ENCODE peak calls at places on chromosome 20, in eight cellular contexts. One of them, this sample, is unnamed.

GRCh38 chr20:36573798-36574277 is 441 bp downstream of the TGIF2 start:
- DNase-seq in progenitor cell of endocrine pancreas: peak; percentile 38
- DNase-seq in GM03348: peak; percentile 58
- DNase-seq in HuH-7: peak; percentile 38
- DNase-seq in WERI-Rb-1: peak; percentile 40
- DNase-seq in aorta: peak; percentile 83
- DNase-seq in AG08396: peak; percentile 52
- DNase-seq in HEK293T: no peak
- DNase-seq in this sample: no peak

GRCh38 chr20:38141889-38142494 is 23.1 kb downstream of the TGM2 start:
- DNase-seq in HEK293T: no peak
- DNase-seq in aorta: peak; percentile 48
- DNase-seq in GM03348: no peak
- DNase-seq in progenitor cell of endocrine pancreas: no peak
- DNase-seq in WERI-Rb-1: no peak
- DNase-seq in AG08396: no peak
- DNase-seq in HuH-7: no peak
- DNase-seq in this sample: no peak

GRCh38 chr20:40511478-40511877 is 177.6 kb downstream of the MAFB start:
- DNase-seq in WERI-Rb-1: no peak
- DNase-seq in aorta: no peak
- DNase-seq in progenitor cell of endocrine pancreas: no peak
- DNase-seq in HEK293T: no peak
- DNase-seq in GM03348: peak; percentile 66
- DNase-seq in AG08396: no peak
- DNase-seq in HuH-7: no peak
- DNase-seq in this sample: no peak

GRCh38 chr20:61577065-61577464 is 325.0 kb downstream of the CDH4 start:
- DNase-seq in progenitor cell of endocrine pancreas: no peak
- DNase-seq in AG08396: no peak
- DNase-seq in GM03348: no peak
- DNase-seq in WERI-Rb-1: no peak
- DNase-seq in HuH-7: no peak
- DNase-seq in HEK293T: no peak
- DNase-seq in aorta: no peak
- DNase-seq in this sample: no peak

GRCh38 chr20:61614311-61615100 is 362.4 kb downstream of the CDH4 start:
- DNase-seq in WERI-Rb-1: no peak
- DNase-seq in AG08396: no peak
- DNase-seq in HuH-7: no peak
- DNase-seq in HEK293T: no peak
- DNase-seq in aorta: peak; percentile 11
- DNase-seq in GM03348: no peak
- DNase-seq in progenitor cell of endocrine pancreas: no peak
- DNase-seq in this sample: no peak

GRCh38 chr20:50652702-50653294 is 38.5 kb downstream of the RIPOR3 start:
- DNase-seq in HuH-7: no peak
- DNase-seq in AG08396: no peak
- DNase-seq in HEK293T: no peak
- DNase-seq in aorta: no peak
- DNase-seq in WERI-Rb-1: no peak
- DNase-seq in GM03348: no peak
- DNase-seq in progenitor cell of endocrine pancreas: no peak
- DNase-seq in this sample: no peak

GRCh38 chr20:444862-445426 is 17.4 kb downstream of the TBC1D20 start:
- DNase-seq in HuH-7: no peak
- DNase-seq in HEK293T: no peak
- DNase-seq in AG08396: no peak
- DNase-seq in WERI-Rb-1: no peak
- DNase-seq in GM03348: no peak
- DNase-seq in aorta: no peak
- DNase-seq in progenitor cell of endocrine pancreas: no peak
- DNase-seq in this sample: no peak

GRCh38 chr20:7601431-7601830 is 338.8 kb downstream of the HAO1 start:
- DNase-seq in progenitor cell of endocrine pancreas: no peak
- DNase-seq in aorta: no peak
- DNase-seq in GM03348: no peak
- DNase-seq in HEK293T: no peak
- DNase-seq in AG08396: no peak
- DNase-seq in HuH-7: no peak
- DNase-seq in WERI-Rb-1: no peak
- DNase-seq in this sample: no peak

GRCh38 chr20:35144694-35145093 is 2.4 kb downstream of the EDEM2 start:
- DNase-seq in WERI-Rb-1: no peak
- DNase-seq in progenitor cell of endocrine pancreas: no peak
- DNase-seq in aorta: no peak
- DNase-seq in HEK293T: no peak
- DNase-seq in GM03348: no peak
- DNase-seq in HuH-7: no peak
- DNase-seq in AG08396: no peak
- DNase-seq in this sample: no peak

GRCh38 chr20:44689809-44690208 is 25.4 kb upstream of the CCN5 start:
- DNase-seq in aorta: no peak
- DNase-seq in progenitor cell of endocrine pancreas: no peak
- DNase-seq in HuH-7: no peak
- DNase-seq in HEK293T: no peak
- DNase-seq in GM03348: no peak
- DNase-seq in WERI-Rb-1: no peak
- DNase-seq in AG08396: no peak
- DNase-seq in this sample: no peak

GRCh38 chr20:20188647-20189046 is 136.3 kb downstream of the CFAP61 start:
- DNase-seq in WERI-Rb-1: no peak
- DNase-seq in progenitor cell of endocrine pancreas: no peak
- DNase-seq in aorta: no peak
- DNase-seq in HEK293T: no peak
- DNase-seq in HuH-7: no peak
- DNase-seq in AG08396: no peak
- DNase-seq in GM03348: no peak
- DNase-seq in this sample: no peak

GRCh38 chr20:50385733-50386640 is 124.2 kb upstream of the PTPN1 start:
- DNase-seq in progenitor cell of endocrine pancreas: no peak
- DNase-seq in GM03348: no peak
- DNase-seq in aorta: peak; percentile 71
- DNase-seq in HuH-7: no peak
- DNase-seq in HEK293T: no peak
- DNase-seq in WERI-Rb-1: no peak
- DNase-seq in AG08396: no peak
- DNase-seq in this sample: no peak

GRCh38 chr20:16539280-16539679 is 34.0 kb downstream of the KIF16B start:
- DNase-seq in aorta: no peak
- DNase-seq in WERI-Rb-1: no peak
- DNase-seq in GM03348: no peak
- DNase-seq in HEK293T: no peak
- DNase-seq in progenitor cell of endocrine pancreas: no peak
- DNase-seq in AG08396: no peak
- DNase-seq in HuH-7: no peak
- DNase-seq in this sample: no peak

GRCh38 chr20:60365063-60365640 is 406.9 kb downstream of the CDH26 start:
- DNase-seq in progenitor cell of endocrine pancreas: no peak
- DNase-seq in GM03348: no peak
- DNase-seq in aorta: no peak
- DNase-seq in AG08396: no peak
- DNase-seq in HEK293T: no peak
- DNase-seq in WERI-Rb-1: no peak
- DNase-seq in HuH-7: no peak
- DNase-seq in this sample: no peak

GRCh38 chr20:41135187-41135887 is 2.0 kb upstream of the PLCG1 start:
- DNase-seq in HEK293T: peak; percentile 64
- DNase-seq in HuH-7: peak; percentile 85
- DNase-seq in AG08396: no peak
- DNase-seq in GM03348: peak; percentile 22
- DNase-seq in progenitor cell of endocrine pancreas: peak; percentile 29
- DNase-seq in aorta: no peak
- DNase-seq in WERI-Rb-1: peak; percentile 67
- DNase-seq in this sample: peak; percentile 77

GRCh38 chr20:62938105-62938888 is at the start of gene GID8:
- DNase-seq in HEK293T: peak; percentile 60
- DNase-seq in AG08396: peak; percentile 70
- DNase-seq in progenitor cell of endocrine pancreas: peak; percentile 43
- DNase-seq in aorta: peak; percentile 81
- DNase-seq in GM03348: peak; percentile 78
- DNase-seq in HuH-7: peak; percentile 62
- DNase-seq in WERI-Rb-1: peak; percentile 34
- DNase-seq in this sample: no peak

GRCh38 chr20:41981746-41982145 is 363.6 kb upstream of the CHD6 start:
- DNase-seq in aorta: no peak
- DNase-seq in HEK293T: no peak
- DNase-seq in HuH-7: no peak
- DNase-seq in AG08396: no peak
- DNase-seq in progenitor cell of endocrine pancreas: no peak
- DNase-seq in GM03348: no peak
- DNase-seq in WERI-Rb-1: no peak
- DNase-seq in this sample: no peak

GRCh38 chr20:33993800-33994623 is at the start of gene RALY:
- DNase-seq in WERI-Rb-1: peak; percentile 71
- DNase-seq in HEK293T: peak; percentile 67
- DNase-seq in GM03348: peak; percentile 93
- DNase-seq in HuH-7: peak; percentile 76
- DNase-seq in progenitor cell of endocrine pancreas: peak; percentile 79
- DNase-seq in AG08396: peak; percentile 80
- DNase-seq in aorta: peak; percentile 96
- DNase-seq in this sample: peak; percentile 85

GRCh38 chr20:23240519-23240918 is 110.1 kb upstream of the NXT1 start:
- DNase-seq in HuH-7: no peak
- DNase-seq in GM03348: no peak
- DNase-seq in HEK293T: no peak
- DNase-seq in aorta: no peak
- DNase-seq in progenitor cell of endocrine pancreas: no peak
- DNase-seq in WERI-Rb-1: no peak
- DNase-seq in AG08396: no peak
- DNase-seq in this sample: no peak

GRCh38 chr20:6533321-6533720 is 234.2 kb upstream of the BMP2 start:
- DNase-seq in GM03348: peak; percentile 5
- DNase-seq in progenitor cell of endocrine pancreas: no peak
- DNase-seq in HEK293T: no peak
- DNase-seq in AG08396: peak; percentile 26
- DNase-seq in aorta: no peak
- DNase-seq in WERI-Rb-1: no peak
- DNase-seq in HuH-7: peak; percentile 8
- DNase-seq in this sample: no peak

GRCh38 chr20:24382330-24382729 is 87.1 kb upstream of the SYNDIG1 start:
- DNase-seq in WERI-Rb-1: peak; percentile 57
- DNase-seq in HEK293T: no peak
- DNase-seq in aorta: peak; percentile 83
- DNase-seq in GM03348: no peak
- DNase-seq in progenitor cell of endocrine pancreas: no peak
- DNase-seq in AG08396: no peak
- DNase-seq in HuH-7: no peak
- DNase-seq in this sample: peak; percentile 60

GRCh38 chr20:63673951-63674350 is 15.8 kb downstream of the RTEL1 start:
- DNase-seq in HuH-7: no peak
- DNase-seq in aorta: no peak
- DNase-seq in HEK293T: no peak
- DNase-seq in progenitor cell of endocrine pancreas: no peak
- DNase-seq in WERI-Rb-1: no peak
- DNase-seq in GM03348: no peak
- DNase-seq in AG08396: no peak
- DNase-seq in this sample: no peak

GRCh38 chr20:22411568-22412450 is 172.6 kb downstream of the FOXA2 start:
- DNase-seq in HuH-7: peak; percentile 78
- DNase-seq in HEK293T: no peak
- DNase-seq in aorta: no peak
- DNase-seq in WERI-Rb-1: no peak
- DNase-seq in progenitor cell of endocrine pancreas: no peak
- DNase-seq in GM03348: peak; percentile 20
- DNase-seq in AG08396: no peak
- DNase-seq in this sample: no peak

GRCh38 chr20:11124849-11125505 is 451.2 kb upstream of the JAG1 start:
- DNase-seq in HEK293T: no peak
- DNase-seq in GM03348: no peak
- DNase-seq in AG08396: no peak
- DNase-seq in progenitor cell of endocrine pancreas: no peak
- DNase-seq in HuH-7: no peak
- DNase-seq in aorta: no peak
- DNase-seq in WERI-Rb-1: no peak
- DNase-seq in this sample: no peak

GRCh38 chr20:13418263-13419229 is 197.5 kb downstream of the ISM1 start:
- DNase-seq in progenitor cell of endocrine pancreas: no peak
- DNase-seq in GM03348: no peak
- DNase-seq in aorta: no peak
- DNase-seq in HEK293T: no peak
- DNase-seq in WERI-Rb-1: no peak
- DNase-seq in AG08396: no peak
- DNase-seq in HuH-7: peak; percentile 15
- DNase-seq in this sample: no peak

GRCh38 chr20:30630761-30631160 is 626.7 kb upstream of the DEFB115 start:
- DNase-seq in aorta: no peak
- DNase-seq in HuH-7: no peak
- DNase-seq in AG08396: no peak
- DNase-seq in GM03348: no peak
- DNase-seq in HEK293T: no peak
- DNase-seq in WERI-Rb-1: no peak
- DNase-seq in progenitor cell of endocrine pancreas: no peak
- DNase-seq in this sample: no peak

GRCh38 chr20:21941941-21942805 is 236.7 kb downstream of the PAX1 start:
- DNase-seq in HuH-7: no peak
- DNase-seq in aorta: no peak
- DNase-seq in HEK293T: no peak
- DNase-seq in AG08396: no peak
- DNase-seq in WERI-Rb-1: no peak
- DNase-seq in GM03348: no peak
- DNase-seq in progenitor cell of endocrine pancreas: no peak
- DNase-seq in this sample: no peak

GRCh38 chr20:56579261-56579660 is 46.2 kb downstream of the FAM209B start:
- DNase-seq in HEK293T: no peak
- DNase-seq in HuH-7: no peak
- DNase-seq in progenitor cell of endocrine pancreas: no peak
- DNase-seq in WERI-Rb-1: no peak
- DNase-seq in AG08396: no peak
- DNase-seq in aorta: no peak
- DNase-seq in GM03348: no peak
- DNase-seq in this sample: no peak

GRCh38 chr20:64083380-64084208 is 604 bp downstream of the LKAAEAR1 start:
- DNase-seq in aorta: peak; percentile 92
- DNase-seq in HuH-7: peak; percentile 96
- DNase-seq in AG08396: peak; percentile 85
- DNase-seq in HEK293T: peak; percentile 79
- DNase-seq in GM03348: peak; percentile 92
- DNase-seq in WERI-Rb-1: peak; percentile 75
- DNase-seq in progenitor cell of endocrine pancreas: peak; percentile 75
- DNase-seq in this sample: peak; percentile 95

GRCh38 chr20:2858591-2858990 is 14.7 kb upstream of the PTPRA start:
- DNase-seq in WERI-Rb-1: no peak
- DNase-seq in aorta: no peak
- DNase-seq in AG08396: no peak
- DNase-seq in GM03348: no peak
- DNase-seq in progenitor cell of endocrine pancreas: no peak
- DNase-seq in HuH-7: no peak
- DNase-seq in HEK293T: no peak
- DNase-seq in this sample: no peak

GRCh38 chr20:37223053-37223452 is 38.6 kb downstream of the GHRH start:
- DNase-seq in aorta: no peak
- DNase-seq in AG08396: peak; percentile 83
- DNase-seq in progenitor cell of endocrine pancreas: no peak
- DNase-seq in HEK293T: no peak
- DNase-seq in GM03348: peak; percentile 89
- DNase-seq in WERI-Rb-1: no peak
- DNase-seq in HuH-7: no peak
- DNase-seq in this sample: no peak

GRCh38 chr20:25089096-25089495 is 7.2 kb upstream of the VSX1 start:
- DNase-seq in GM03348: no peak
- DNase-seq in HEK293T: no peak
- DNase-seq in WERI-Rb-1: no peak
- DNase-seq in aorta: no peak
- DNase-seq in HuH-7: no peak
- DNase-seq in progenitor cell of endocrine pancreas: no peak
- DNase-seq in AG08396: no peak
- DNase-seq in this sample: no peak

This sample was measured in D341Med.